ENCODE peak calls at places on chromosomes 1 and 21, in six cellular contexts. B, G, I, C, H and E are unnamed samples.

GRCh38 chr21:29771491-29772066 is 168.2 kb downstream of the GRIK1 start:
- DNase-seq in G (no peak), B (no peak), C (no peak), H (no peak), I (no peak), E (no peak)

GRCh38 chr1:236425031-236425663 is 31.1 kb downstream of the EDARADD start:
- DNase-seq in C (no peak), G (peak; percentile 5), I (peak; percentile 22), H (no peak), B (no peak), E (no peak)

GRCh38 chr1:213331776-213332175 is 280.7 kb downstream of the RPS6KC1 start:
- DNase-seq in B (no peak), H (no peak), G (no peak), C (no peak), I (no peak), E (no peak)

GRCh38 chr1:245121523-245121922 is 33.3 kb upstream of the KIF26B start:
- DNase-seq in H (no peak), I (no peak), B (no peak), C (no peak), G (no peak), E (no peak)

GRCh38 chr1:6577831-6578525 is 1.8 kb upstream of the ZBTB48 start:
- DNase-seq in H (no peak), G (no peak), C (no peak), I (no peak), B (peak; percentile 50), E (no peak)

GRCh38 chr1:150999051-150999674 is 7.5 kb downstream of the MINDY1 start:
- DNase-seq in G (no peak), I (peak; percentile 22), H (no peak), C (no peak), B (peak; percentile 61), E (no peak)

GRCh38 chr1:183139281-183139942 is 46.7 kb upstream of the LAMC2 start:
- DNase-seq in C (peak; percentile 30), B (peak; percentile 69), G (no peak), I (no peak), H (no peak), E (peak; percentile 25)

GRCh38 chr1:108644984-108645383 is 15.9 kb downstream of the HENMT1 start:
- DNase-seq in H (no peak), G (no peak), I (no peak), C (no peak), B (no peak), E (no peak)

GRCh38 chr21:34061983-34062382 is 11.4 kb upstream of the MRPS6 start:
- DNase-seq in B (no peak), I (no peak), C (no peak), H (no peak), G (no peak), E (no peak)

GRCh38 chr21:41364308-41364707 is 2.5 kb downstream of the MX2 start:
- DNase-seq in G (no peak), C (no peak), B (no peak), H (no peak), I (no peak), E (no peak)

GRCh38 chr1:165495811-165496143 is 48.0 kb upstream of the LRRC52 start:
- DNase-seq in I (no peak), H (no peak), G (no peak), C (no peak), B (no peak), E (no peak)

GRCh38 chr1:22473952-22474351 is 22.3 kb downstream of the ZBTB40 start:
- DNase-seq in C (no peak), B (no peak), G (no peak), H (no peak), I (no peak), E (no peak)

GRCh38 chr1:75067975-75068374 is 66.2 kb upstream of the LHX8 start:
- DNase-seq in G (no peak), B (no peak), I (no peak), H (no peak), C (no peak), E (no peak)